ENCODE peak calls at places on chromosomes 4 and X, in nine cellular contexts. One of them, this sample, is unnamed.

GRCh38 chrX:94551831-94552230 is 877.8 kb downstream of the FAM133A start:
- DNase-seq in GM12864: no peak
- DNase-seq in SK-N-SH: no peak
- DNase-seq in psoas muscle: no peak
- DNase-seq in hypothalamus: no peak
- DNase-seq in AG10803: no peak
- DNase-seq in HFFc6: no peak
- DNase-seq in mesothelial cell of epicardium: no peak
- DNase-seq in PC-3: no peak
- DNase-seq in this sample: no peak

GRCh38 chrX:30665471-30665870 is 12.2 kb downstream of the GK start:
- DNase-seq in AG10803: peak
- DNase-seq in GM12864: no peak
- DNase-seq in PC-3: no peak
- DNase-seq in SK-N-SH: no peak
- DNase-seq in psoas muscle: no peak
- DNase-seq in HFFc6: no peak
- DNase-seq in mesothelial cell of epicardium: no peak
- DNase-seq in hypothalamus: no peak
- DNase-seq in this sample: no peak

GRCh38 chr4:76781698-76782595 is 116.0 kb downstream of the SOWAHB start:
- DNase-seq in AG10803: peak
- DNase-seq in PC-3: peak
- DNase-seq in HFFc6: peak
- DNase-seq in mesothelial cell of epicardium: no peak
- DNase-seq in psoas muscle: no peak
- DNase-seq in SK-N-SH: no peak
- DNase-seq in GM12864: peak
- DNase-seq in hypothalamus: no peak
- DNase-seq in this sample: no peak

GRCh38 chrX:136766785-136767103 is 14.0 kb downstream of the ARHGEF6 start:
- DNase-seq in hypothalamus: no peak
- DNase-seq in AG10803: no peak
- DNase-seq in psoas muscle: no peak
- DNase-seq in PC-3: no peak
- DNase-seq in HFFc6: no peak
- DNase-seq in GM12864: no peak
- DNase-seq in mesothelial cell of epicardium: no peak
- DNase-seq in SK-N-SH: no peak
- DNase-seq in this sample: no peak

GRCh38 chrX:73182502-73183114 is 32.0 kb downstream of the NAP1L2 start:
- DNase-seq in GM12864: no peak
- DNase-seq in psoas muscle: no peak
- DNase-seq in mesothelial cell of epicardium: no peak
- DNase-seq in PC-3: peak
- DNase-seq in SK-N-SH: no peak
- DNase-seq in hypothalamus: no peak
- DNase-seq in AG10803: no peak
- DNase-seq in HFFc6: no peak
- DNase-seq in this sample: no peak

GRCh38 chr4:52588097-52588496 is 71.0 kb downstream of the USP46 start:
- DNase-seq in mesothelial cell of epicardium: no peak
- DNase-seq in HFFc6: no peak
- DNase-seq in hypothalamus: peak
- DNase-seq in GM12864: no peak
- DNase-seq in SK-N-SH: peak
- DNase-seq in AG10803: peak
- DNase-seq in PC-3: peak
- DNase-seq in psoas muscle: peak
- DNase-seq in this sample: no peak

GRCh38 chr4:168515222-168516011 is 18.6 kb downstream of the PALLD start:
- DNase-seq in AG10803: no peak
- DNase-seq in hypothalamus: no peak
- DNase-seq in psoas muscle: no peak
- DNase-seq in GM12864: no peak
- DNase-seq in HFFc6: no peak
- DNase-seq in PC-3: no peak
- DNase-seq in mesothelial cell of epicardium: no peak
- DNase-seq in SK-N-SH: no peak
- DNase-seq in this sample: no peak

GRCh38 chr4:31104033-31104432 is 383.9 kb downstream of the PCDH7 start:
- DNase-seq in hypothalamus: no peak
- DNase-seq in HFFc6: no peak
- DNase-seq in mesothelial cell of epicardium: no peak
- DNase-seq in GM12864: no peak
- DNase-seq in AG10803: no peak
- DNase-seq in psoas muscle: no peak
- DNase-seq in SK-N-SH: no peak
- DNase-seq in PC-3: no peak
- DNase-seq in this sample: no peak